ENCODE peak calls at places on chromosomes 1 and 21, in six cellular contexts. C, D, E, Y, M and R are unnamed samples.

GRCh38 chr1:93448983-93449805 is 1.3 kb downstream of the FNBP1L start:
- DNase-seq in C (no peak), D (peak), E (no peak), Y (no peak), M (peak), R (no peak)

GRCh38 chr1:77030401-77031100 is 163.3 kb downstream of the ST6GALNAC5 start:
- DNase-seq in C (no peak), D (peak), E (no peak), Y (no peak), M (no peak), R (no peak)

GRCh38 chr1:237566581-237566980 is 324.1 kb downstream of the ZP4 start:
- DNase-seq in C (no peak), D (no peak), E (no peak), Y (no peak), M (no peak), R (no peak)

GRCh38 chr1:161706483-161707347 is at the start of gene FCRLA:
- DNase-seq in C (peak), D (peak), E (peak), Y (no peak), M (no peak), R (peak)

GRCh38 chr1:39491146-39491921 is at the start of gene BMP8A:
- DNase-seq in C (no peak), D (peak), E (no peak), Y (peak), M (no peak), R (no peak)

GRCh38 chr1:114552106-114552639 is 29.2 kb downstream of the BCAS2 start:
- DNase-seq in C (no peak), D (no peak), E (no peak), Y (no peak), M (no peak), R (no peak)

GRCh38 chr1:239155466-239155865 is 230.9 kb upstream of the CHRM3 start:
- DNase-seq in C (no peak), D (no peak), E (no peak), Y (no peak), M (no peak), R (no peak)

GRCh38 chr1:160726114-160726497 is 12.9 kb upstream of the SLAMF7 start:
- DNase-seq in C (no peak), D (peak), E (no peak), Y (no peak), M (no peak), R (no peak)

GRCh38 chr1:25562101-25562927 is 18.9 kb downstream of the LDLRAP1 start:
- DNase-seq in C (no peak), D (no peak), E (no peak), Y (peak), M (peak), R (no peak)

GRCh38 chr1:150302907-150303306 is 9.2 kb downstream of the MRPS21 start:
- DNase-seq in C (no peak), D (no peak), E (no peak), Y (no peak), M (no peak), R (no peak)

GRCh38 chr1:246152986-246153431 is 354.1 kb downstream of the SMYD3 start:
- DNase-seq in C (no peak), D (no peak), E (no peak), Y (no peak), M (no peak), R (no peak)

GRCh38 chr1:8937701-8938100 is 8.0 kb upstream of the CA6 start:
- DNase-seq in C (no peak), D (no peak), E (peak), Y (no peak), M (no peak), R (peak)

GRCh38 chr21:38350681-38351080 is 93.9 kb downstream of the KCNJ15 start:
- DNase-seq in C (no peak), D (peak), E (no peak), Y (no peak), M (no peak), R (no peak)

GRCh38 chr1:241950390-241950789 is 7.2 kb upstream of the BECN2 start:
- DNase-seq in C (peak), D (no peak), E (no peak), Y (no peak), M (no peak), R (peak)

GRCh38 chr1:41416552-41417334 is 55.5 kb downstream of the FOXO6 start:
- DNase-seq in C (peak), D (peak), E (no peak), Y (peak), M (peak), R (no peak)

GRCh38 chr1:192652159-192652558 is 16.2 kb downstream of the RGS13 start:
- DNase-seq in C (no peak), D (no peak), E (no peak), Y (no peak), M (no peak), R (no peak)

GRCh38 chr1:20344738-20345137 is 54.1 kb downstream of the VWA5B1 start:
- DNase-seq in C (no peak), D (no peak), E (no peak), Y (no peak), M (no peak), R (no peak)

GRCh38 chr1:203048086-203048485 is 21.8 kb downstream of the PPFIA4 start:
- DNase-seq in C (no peak), D (no peak), E (no peak), Y (no peak), M (no peak), R (no peak)

GRCh38 chr1:19204665-19205266 is 5.3 kb downstream of the UBR4 start:
- DNase-seq in C (no peak), D (no peak), E (no peak), Y (no peak), M (no peak), R (no peak)

GRCh38 chr1:201565771-201566528 is 27.0 kb downstream of the NAV1 start:
- DNase-seq in C (no peak), D (no peak), E (no peak), Y (no peak), M (no peak), R (no peak)

GRCh38 chr1:238143038-238143437 is 252.3 kb upstream of the ZP4 start:
- DNase-seq in C (no peak), D (peak), E (no peak), Y (no peak), M (no peak), R (no peak)

GRCh38 chr21:15774590-15774989 is 44.8 kb downstream of the USP25 start:
- DNase-seq in C (no peak), D (no peak), E (no peak), Y (no peak), M (no peak), R (no peak)

GRCh38 chr1:112319371-112320034 is 76.5 kb upstream of the CTTNBP2NL start:
- DNase-seq in C (no peak), D (no peak), E (no peak), Y (no peak), M (no peak), R (no peak)

GRCh38 chr1:71908313-71908712 is 374.0 kb downstream of the NEGR1 start:
- DNase-seq in C (no peak), D (no peak), E (no peak), Y (no peak), M (no peak), R (no peak)

GRCh38 chr1:168989985-168990384 is 116.5 kb upstream of the ATP1B1 start:
- DNase-seq in C (no peak), D (no peak), E (no peak), Y (no peak), M (no peak), R (no peak)

GRCh38 chr1:184068354-184068753 is 16.8 kb downstream of the TSEN15 start:
- DNase-seq in C (no peak), D (no peak), E (no peak), Y (no peak), M (no peak), R (no peak)

GRCh38 chr1:44828003-44828651 is 14.9 kb downstream of the PTCH2 start:
- DNase-seq in C (no peak), D (no peak), E (no peak), Y (no peak), M (no peak), R (no peak)

GRCh38 chr21:42294273-42294880 is 20.8 kb downstream of the TFF3 start:
- DNase-seq in C (no peak), D (no peak), E (no peak), Y (no peak), M (no peak), R (no peak)

GRCh38 chr21:44714905-44715304 is 3.5 kb upstream of the TSPEAR start:
- DNase-seq in C (no peak), D (no peak), E (no peak), Y (no peak), M (no peak), R (no peak)